ENCODE peak calls at places on chromosome 18, in six cellular contexts. F is neural progenitor cell, A is small intestine, E is esophagus squamous epithelium, Z is transverse colon, K is tibial nerve. R is an unnamed sample. For H3K4me1, the result is how much of the 10 kb centered on the place peaks cover.

GRCh38 chr18:52310651-52311050 is 29.3 kb upstream of the DCC start:
- DNase-seq in F (no peak), Z (no peak), E (no peak), A (no peak), K (no peak), R (no peak)

GRCh38 chr18:6497543-6497942 is 82.8 kb upstream of the L3MBTL4 start:
- DNase-seq in A (no peak), E (no peak), Z (no peak), F (no peak), K (no peak), R (no peak)

GRCh38 chr18:31046916-31047315 is 4.4 kb upstream of the DSC3 start:
- DNase-seq in Z (no peak), K (no peak), A (peak), F (no peak), E (no peak), R (no peak)

GRCh38 chr18:37006742-37007141 is 177.8 kb downstream of the KIAA1328 start:
- DNase-seq in A (no peak), F (no peak), K (no peak), E (no peak), Z (no peak), R (no peak)

GRCh38 chr18:64407606-64408005 is 258.7 kb upstream of the LINC00305 start:
- DNase-seq in E (no peak), A (no peak), K (no peak), Z (no peak), F (no peak), R (no peak)

GRCh38 chr18:60358516-60358915 is 14.1 kb downstream of the MC4R start:
- DNase-seq in F (no peak), Z (no peak), K (no peak), E (no peak), A (no peak), R (no peak)

GRCh38 chr18:6355789-6356589 is 58.7 kb downstream of the L3MBTL4 start:
- DNase-seq in E (no peak), F (no peak), A (peak), Z (no peak), K (no peak), R (no peak)

GRCh38 chr18:475202-475624 is 25.3 kb downstream of the COLEC12 start:
- DNase-seq in E (no peak), Z (no peak), K (no peak), A (no peak), F (no peak), R (no peak)

GRCh38 chr18:44601447-44601846 is 79.2 kb upstream of the SETBP1 start:
- DNase-seq in Z (no peak), F (no peak), K (no peak), E (no peak), A (no peak), R (no peak)

GRCh38 chr18:3624818-3625716 is 175.1 kb downstream of the TGIF1 start:
- DNase-seq in Z (peak), E (no peak), K (peak), A (peak), F (no peak), R (no peak)

DNA sequence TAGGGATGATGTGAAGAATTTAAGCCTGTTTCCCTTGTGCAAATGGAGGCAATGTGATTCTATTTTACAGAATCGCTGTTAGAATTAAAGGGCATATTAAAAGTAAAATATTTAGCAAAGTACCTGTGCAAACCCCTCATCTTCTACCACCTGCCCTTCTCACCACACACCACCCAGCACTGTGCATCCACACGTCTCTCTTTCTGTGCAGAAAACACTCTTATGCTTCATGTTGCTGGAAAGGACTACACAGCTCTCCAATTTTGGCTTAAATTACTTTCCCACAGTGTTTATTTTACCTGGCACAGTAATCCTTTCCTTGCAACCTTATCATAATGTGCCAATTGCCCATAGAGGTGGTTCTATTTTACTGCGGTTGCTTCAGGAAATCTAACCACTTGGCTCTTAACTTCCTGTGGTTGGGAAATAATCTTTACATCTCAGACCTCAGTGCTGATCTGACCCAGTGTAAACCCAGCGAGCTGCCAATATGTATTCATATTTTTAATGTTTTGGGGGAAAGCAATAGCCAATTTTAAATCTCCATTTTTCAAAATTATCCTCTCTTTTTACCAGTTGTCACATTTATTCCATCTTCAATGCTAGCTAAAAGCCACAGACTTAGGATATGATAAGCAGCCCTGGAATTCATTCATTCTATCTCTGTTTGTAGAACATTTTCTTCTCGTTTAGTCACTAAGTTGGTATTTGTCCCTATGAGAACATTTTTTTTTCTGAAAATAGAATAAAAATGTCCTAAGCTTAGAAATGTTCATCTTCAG is 250.9 kb downstream of the DSEL start:
- DNase-seq in K (no peak), F (no peak), A (no peak), Z (no peak), E (no peak), R (no peak)
- H3K27ac ChIP-seq in K (peak), F (no peak), A (no peak), Z (no peak), E (no peak), R (peak)

GRCh38 chr18:24055878-24056277 is 41.3 kb downstream of the TTC39C start:
- DNase-seq in K (peak), Z (no peak), E (no peak), A (no peak), F (peak), R (no peak)
- H3K4me1 ChIP-seq in K (under half), Z (under half), E (under half), A (under half), F (under half), R (under half)

GRCh38 chr18:74256190-74256589 is 35.6 kb downstream of the CYB5A start:
- DNase-seq in A (no peak), E (no peak), Z (no peak), K (no peak), F (peak), R (no peak)
- H3K27ac ChIP-seq in A (no peak), E (no peak), Z (no peak), K (no peak), F (peak), R (no peak)

DNA sequence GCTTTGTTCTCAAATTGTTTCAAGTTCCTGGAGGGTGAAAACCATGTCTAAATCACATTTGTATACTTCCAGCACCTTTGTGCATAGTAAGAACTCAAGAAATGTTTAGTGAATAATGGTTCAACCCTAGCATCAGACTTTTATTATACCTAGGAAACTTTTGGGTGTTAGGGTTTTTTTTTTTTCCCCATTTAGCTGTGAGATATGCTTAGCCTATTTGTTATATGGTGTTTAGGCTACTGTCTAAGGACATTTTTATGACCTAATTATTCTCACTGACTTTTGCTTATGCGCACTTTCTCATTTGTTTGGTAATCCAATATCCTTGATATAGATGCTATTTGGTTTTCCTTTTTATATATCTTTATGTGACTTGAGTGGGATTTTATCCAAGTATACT is 164.7 kb downstream of the PHLPP1 start:
- DNase-seq in K (no peak), E (no peak), F (no peak), Z (no peak), A (no peak), R (no peak)
- H3K4me1 ChIP-seq in K (under half), E (under half), F (under half), Z (under half), A (under half), R (under half)